ENCODE peak calls at places on chromosome 15, in four cellular contexts. L is K562, C is GM12878, G is fibroblast of lung. D is an unnamed sample. For H3K4me1, the result is how much of the 10 kb centered on the place peaks cover.

GRCh38 chr15:90648137-90649070 is 68.7 kb upstream of the BLM start:
- DNase-seq in G (peak), C (no peak), L (peak), D (peak)

GRCh38 chr15:27701956-27702355 is 397.2 kb downstream of the OCA2 start:
- DNase-seq in G (no peak), C (no peak), L (no peak), D (no peak)

GRCh38 chr15:31236184-31237041 is 90.2 kb upstream of the KLF13 start:
- DNase-seq in G (peak), C (no peak), L (peak), D (peak)

GRCh38 chr15:31504462-31504839 is 177.8 kb downstream of the KLF13 start:
- DNase-seq in L (no peak), C (no peak), G (no peak), D (no peak)

GRCh38 chr15:101099183-101099582 is 152.7 kb downstream of the CHSY1 start:
- DNase-seq in G (no peak), C (no peak), L (no peak), D (no peak)

GRCh38 chr15:99704444-99704838 is 28.8 kb downstream of the LYSMD4 start:
- DNase-seq in C (peak), L (peak), G (peak), D (no peak)

GRCh38 chr15:59349715-59350420 is 22.8 kb downstream of the MYO1E start:
- DNase-seq in C (no peak), G (peak), L (peak), D (no peak)

GRCh38 chr15:35545316-35545824 is 595 bp downstream of the DPH6 start:
- DNase-seq in G (peak), L (peak), C (peak), D (peak)

GRCh38 chr15:67746022-67746421 is 79.3 kb upstream of the SKOR1 start:
- DNase-seq in L (no peak), G (peak), C (no peak), D (no peak)

GRCh38 chr15:74269362-74270035 is 33.4 kb downstream of the CCDC33 start:
- DNase-seq in G (no peak), L (no peak), C (no peak), D (no peak)

GRCh38 chr15:82056900-82057825 is 11.3 kb upstream of the MEX3B start:
- DNase-seq in L (no peak), C (no peak), G (no peak), D (no peak)

GRCh38 chr15:88090406-88091085 is 166.0 kb downstream of the NTRK3 start:
- DNase-seq in G (no peak), C (no peak), L (no peak), D (no peak)

GRCh38 chr15:63186065-63186464 is 3.3 kb upstream of the RAB8B start:
- DNase-seq in L (no peak), G (peak), C (no peak), D (no peak)

GRCh38 chr15:38048001-38048455 is 113.6 kb downstream of the TMCO5A start:
- DNase-seq in L (no peak), C (peak), G (no peak), D (no peak)

GRCh38 chr15:41969851-41970431 is 2.4 kb downstream of the EHD4 start:
- DNase-seq in G (no peak), C (peak), L (no peak), D (peak)

GRCh38 chr15:79028411-79028964 is 62.1 kb downstream of the RASGRF1 start:
- DNase-seq in L (peak), G (peak), C (no peak), D (peak)

GRCh38 chr15:50996641-50997040 is 88.2 kb downstream of the AP4E1 start:
- DNase-seq in C (no peak), L (no peak), G (peak), D (no peak)

GRCh38 chr15:99424978-99425665 is 140.7 kb upstream of the MEF2A start:
- DNase-seq in C (no peak), G (peak), L (no peak), D (peak)

GRCh38 chr15:90286678-90287077 is 21.2 kb downstream of the NGRN start:
- DNase-seq in L (no peak), G (peak), C (no peak), D (no peak)

GRCh38 chr15:59327942-59328341 is 44.7 kb downstream of the MYO1E start:
- DNase-seq in C (no peak), L (no peak), G (no peak), D (peak)

GRCh38 chr15:93231261-93231939 is 142.4 kb upstream of the RGMA start:
- DNase-seq in L (no peak), G (no peak), C (no peak), D (no peak)

GRCh38 chr15:39908186-39908585 is 11.9 kb downstream of the GPR176 start:
- DNase-seq in L (no peak), G (peak), C (no peak), D (no peak)

GRCh38 chr15:84638103-84638502 is 16.0 kb downstream of the WDR73 start:
- DNase-seq in C (no peak), G (no peak), L (peak), D (no peak)

GRCh38 chr15:38058596-38059075 is 124.2 kb downstream of the TMCO5A start:
- DNase-seq in C (no peak), L (no peak), G (no peak), D (no peak)

GRCh38 chr15:51255533-51255932 is 82.9 kb downstream of the CYP19A1 start:
- DNase-seq in L (no peak), G (no peak), C (no peak), D (no peak)

GRCh38 chr15:67741313-67741712 is 84.0 kb upstream of the SKOR1 start:
- DNase-seq in L (no peak), C (no peak), G (no peak), D (no peak)

GRCh38 chr15:62150445-62150844 is 14.6 kb downstream of the C2CD4B start:
- DNase-seq in C (no peak), G (no peak), L (no peak), D (no peak)

GRCh38 chr15:39213385-39213840 is 367.5 kb upstream of the THBS1 start:
- DNase-seq in C (no peak), G (peak), L (peak), D (no peak)

GRCh38 chr15:45670511-45670910 is 35.7 kb downstream of the SQOR start:
- DNase-seq in G (peak), C (no peak), L (no peak), D (no peak)

GRCh38 chr15:60391722-60392340 is 6.0 kb downstream of the ANXA2 start:
- DNase-seq in G (no peak), L (no peak), C (no peak), D (no peak)

GRCh38 chr15:86236721-86237121 is 157.1 kb downstream of the AGBL1 start:
- DNase-seq in C (no peak), L (no peak), G (no peak), D (no peak)

GRCh38 chr15:89333959-89334509 is 590 bp downstream of the POLG start:
- DNase-seq in G (no peak), L (no peak), C (no peak), D (no peak)

GRCh38 chr15:26889298-26889898 is 22.5 kb downstream of the GABRA5 start:
- DNase-seq in L (peak), C (peak), G (peak), D (no peak)

GRCh38 chr15:38367476-38367875 is 86.5 kb upstream of the FAM98B start:
- DNase-seq in G (peak), C (no peak), L (no peak), D (no peak)

GRCh38 chr15:64288577-64288976 is 67.4 kb downstream of the CSNK1G1 start:
- DNase-seq in L (no peak), G (peak), C (no peak), D (no peak)

GRCh38 chr15:42786978-42787377 is 50.0 kb upstream of the CDAN1 start:
- DNase-seq in L (no peak), C (no peak), G (no peak), D (no peak)

GRCh38 chr15:90400759-90401314 is 12.8 kb downstream of the IQGAP1 start:
- DNase-seq in G (peak), L (peak), C (peak), D (no peak)

GRCh38 chr15:83310521-83311456 is 26.3 kb upstream of the BNC1 start:
- DNase-seq in L (no peak), G (no peak), C (no peak), D (no peak)

GRCh38 chr15:25171111-25171811 is 216.5 kb downstream of the SNRPN start:
- DNase-seq in C (no peak), G (no peak), L (no peak), D (peak)

GRCh38 chr15:78396976-78397375 is 41.0 kb upstream of the IREB2 start:
- DNase-seq in G (peak), L (peak), C (no peak), D (peak)

DNA sequence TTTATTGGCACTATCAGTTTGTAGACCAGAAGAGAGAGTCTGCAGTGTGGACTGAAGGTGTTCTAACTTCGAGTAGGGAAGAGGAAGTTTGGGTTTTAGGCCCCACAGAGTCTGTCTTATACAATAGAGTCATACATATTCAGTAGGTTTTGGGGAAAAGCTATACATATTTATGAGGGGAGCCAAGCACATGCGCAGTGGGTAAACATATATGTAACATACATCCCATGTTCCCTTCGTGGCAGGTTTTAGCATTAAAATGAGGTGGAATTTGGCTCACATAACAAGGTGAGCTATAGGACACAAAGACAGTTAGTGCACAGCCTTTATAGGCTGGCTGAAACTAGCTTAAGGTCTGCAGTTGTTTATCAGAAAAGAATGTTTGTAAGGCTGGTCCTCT is 4.9 kb downstream of the GALK2 start:
- DNase-seq in C (no peak), G (no peak), L (no peak), D (no peak)
- H3K27ac ChIP-seq in C (no peak), G (no peak), L (peak), D (no peak)

DNA sequence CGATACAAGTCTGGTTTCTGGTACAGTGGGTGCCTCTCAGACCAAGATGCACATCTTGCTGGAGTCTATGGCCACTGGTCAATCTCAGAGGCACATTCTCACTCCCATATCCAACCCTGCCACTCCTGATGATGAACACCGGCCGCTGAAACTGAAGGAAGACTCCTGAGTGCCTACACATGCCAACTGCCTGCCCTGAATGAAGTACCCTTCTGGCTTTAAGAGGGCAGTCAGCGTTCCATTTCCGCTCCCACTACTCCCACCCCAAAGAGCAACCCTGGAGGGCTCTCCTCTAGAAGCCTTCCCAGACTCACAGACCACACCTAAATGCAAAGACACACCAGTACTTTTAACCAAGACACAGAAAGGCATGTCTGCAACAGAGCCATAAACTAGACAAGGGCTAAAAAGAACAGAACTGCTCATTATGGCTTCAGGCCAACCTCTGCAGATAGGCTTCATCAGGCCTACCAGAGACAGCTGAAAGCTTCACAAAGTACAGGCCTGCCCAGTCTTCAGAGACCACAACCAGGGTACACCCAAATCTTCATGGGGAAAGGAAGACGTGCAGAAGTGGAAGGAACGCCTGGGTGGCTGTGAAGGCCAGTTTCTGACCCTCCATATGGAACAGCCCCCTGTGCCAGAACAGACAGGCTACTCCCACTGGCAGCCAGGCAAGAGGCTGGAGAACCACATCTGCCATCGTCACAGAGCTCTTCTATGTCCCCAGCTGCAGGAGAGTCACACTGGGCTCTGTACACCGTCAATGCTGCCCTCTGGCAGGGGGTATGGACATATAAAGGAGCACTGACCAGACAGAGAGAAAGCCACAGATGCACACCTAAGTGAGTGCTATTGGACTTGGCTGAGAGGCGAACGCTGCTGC is 14.2 kb downstream of the ANP32A start:
- DNase-seq in G (no peak), L (no peak), C (no peak), D (no peak)
- H3K4me1 ChIP-seq in G (under half), L (under half), C (under half), D (under half)

DNA sequence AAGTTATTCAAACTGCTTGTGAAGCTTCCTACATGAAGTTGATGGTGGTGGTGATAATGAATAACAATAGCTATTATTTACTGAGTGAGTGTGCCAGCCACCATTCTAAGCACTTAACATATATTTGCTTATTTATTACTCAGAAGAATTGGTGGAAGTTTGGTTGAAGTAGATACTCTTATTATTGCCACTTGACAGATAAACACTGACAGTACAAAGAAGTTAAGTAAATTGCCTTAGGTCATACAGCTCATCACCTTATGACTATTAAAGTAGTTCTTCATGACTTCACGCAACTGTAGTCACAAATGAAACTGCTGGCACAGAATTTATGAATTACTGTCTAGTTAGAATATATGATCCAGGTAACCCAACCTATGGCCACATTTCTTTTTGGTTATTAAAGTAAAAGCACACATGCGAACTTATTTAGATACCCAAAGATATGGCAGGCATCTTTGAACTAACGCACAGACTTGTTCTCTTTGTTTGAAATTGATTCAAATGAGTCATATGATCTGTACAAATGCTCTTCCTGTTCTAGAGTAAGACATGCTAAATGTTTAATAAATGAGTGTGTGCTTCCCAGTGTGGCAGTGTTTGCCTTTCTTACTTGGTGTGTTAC is 99.8 kb upstream of the NR2F2 start:
- DNase-seq in L (no peak), C (no peak), G (peak), D (no peak)
- H3K27ac ChIP-seq in L (no peak), C (no peak), G (no peak), D (no peak)

DNA sequence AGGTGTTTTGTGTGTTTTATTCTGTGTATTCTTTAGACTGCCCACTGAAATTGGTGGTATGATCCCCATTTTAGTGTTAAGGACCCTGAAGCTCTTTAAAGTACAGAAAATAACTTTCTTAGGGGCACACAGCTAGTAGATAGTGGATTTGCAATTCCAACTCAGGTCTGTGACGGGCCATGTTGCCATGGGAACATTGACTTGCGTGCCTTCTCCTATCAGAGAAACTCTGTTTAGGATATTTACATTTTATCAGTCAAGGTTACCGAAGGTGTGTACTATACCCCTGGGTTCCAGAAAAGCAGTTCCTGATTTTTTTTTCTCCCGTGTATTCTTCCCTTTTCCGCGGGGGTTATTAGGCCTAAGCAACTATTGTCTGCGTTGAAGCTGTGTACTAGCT is 19.4 kb downstream of the MYZAP start:
- DNase-seq in G (no peak), C (no peak), L (no peak), D (no peak)
- H3K4me1 ChIP-seq in G (under half), C (under half), L (under half), D (under half)

GRCh38 chr15:55389276-55389631 is 18.9 kb downstream of the CCPG1 start:
- DNase-seq in G (peak), L (no peak), C (no peak), D (no peak)
- H3K27ac ChIP-seq in G (no peak), L (no peak), C (no peak), D (no peak)

DNA sequence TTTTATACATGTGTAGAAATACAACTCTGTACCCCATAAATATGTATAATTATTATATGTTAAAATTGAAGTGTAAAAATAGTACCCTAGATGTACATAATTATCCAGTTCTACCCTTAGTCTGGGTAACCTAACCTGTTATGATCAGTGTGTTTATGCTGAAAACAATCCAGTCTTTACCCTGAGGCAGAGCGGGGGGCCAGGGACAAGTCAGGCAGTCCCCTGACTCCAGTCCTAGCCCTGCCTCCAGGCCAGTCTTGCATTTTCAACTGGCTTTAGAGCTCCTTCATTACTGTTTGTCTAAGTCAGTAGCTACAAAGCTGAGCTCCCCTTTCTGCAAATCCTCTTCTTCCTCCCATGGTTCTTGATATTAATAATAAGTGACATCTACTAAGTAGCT is 3.1 kb downstream of the MESD start:
- DNase-seq in C (no peak), G (no peak), L (no peak), D (no peak)
- H3K4me1 ChIP-seq in C (under half), G (under half), L (under half), D (under half)

DNA sequence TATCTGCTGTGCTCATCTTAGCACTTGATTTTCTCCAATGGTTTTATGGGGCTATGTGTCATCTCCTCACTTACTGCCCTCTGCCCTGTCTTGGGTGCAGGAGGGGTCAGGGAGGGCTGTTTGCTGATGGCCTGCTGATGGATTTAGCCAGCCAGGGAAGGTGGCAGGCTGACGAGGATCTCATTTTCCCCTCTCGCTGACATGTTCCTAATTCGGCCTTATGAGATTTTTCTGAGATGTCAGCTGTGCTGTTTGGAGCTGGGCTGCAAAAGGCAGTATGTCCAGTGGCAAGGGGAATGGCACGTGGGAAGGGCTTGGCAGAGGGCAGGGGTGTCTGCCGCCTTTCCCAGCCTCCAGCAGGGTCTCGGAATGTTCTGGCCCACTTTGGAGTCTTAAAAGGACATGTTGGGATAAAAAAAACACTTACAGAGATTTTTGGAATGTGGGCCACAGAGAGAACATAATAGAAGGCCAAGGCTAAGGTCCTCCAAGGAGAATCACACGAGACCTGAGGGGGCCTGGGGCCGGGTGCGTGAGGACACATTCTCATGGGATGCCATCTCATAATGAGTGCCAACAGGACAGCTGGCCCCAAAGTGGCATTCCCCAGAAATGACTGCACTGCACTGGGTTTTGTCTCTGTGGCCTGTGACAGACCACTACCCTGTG is 303.8 kb downstream of the TLE3 start:
- DNase-seq in C (no peak), G (no peak), L (no peak), D (no peak)
- H3K27ac ChIP-seq in C (no peak), G (no peak), L (no peak), D (no peak)